ENCODE peak calls at places on chromosomes 3 and 15, in nine cellular contexts. One of them, this sample, is unnamed.

GRCh38 chr15:79644091-79644490 is 212.0 kb downstream of the MINAR1 start:
- DNase-seq in stimulated activated CD4-positive, alpha-beta T cell treated with anti-CD3 and anti-CD28 coated beads, Interleukin-12 subunit alpha, Interleukin-12 subunit beta, amount 100 ng/mL, for 24 hours: peak
- DNase-seq in PC-9: no peak
- DNase-seq in endothelial cell: no peak
- DNase-seq in SW480: no peak
- DNase-seq in NCI-H510A: no peak
- DNase-seq in mesendoderm: peak
- DNase-seq in stimulated activated CD8-positive, alpha-beta memory T cell treated with anti-CD3 and anti-CD28 coated beads, Interleukin-4, amount 100 ng/mL, for 24 hours: no peak
- DNase-seq in HFF-Myc: peak
- DNase-seq in this sample: no peak

GRCh38 chr15:29821416-29822099 is 710 bp downstream of the TJP1 start:
- DNase-seq in stimulated activated CD4-positive, alpha-beta T cell treated with anti-CD3 and anti-CD28 coated beads, Interleukin-12 subunit alpha, Interleukin-12 subunit beta, amount 100 ng/mL, for 24 hours: peak
- DNase-seq in PC-9: peak
- DNase-seq in endothelial cell: peak
- DNase-seq in SW480: peak
- DNase-seq in NCI-H510A: peak
- DNase-seq in mesendoderm: peak
- DNase-seq in stimulated activated CD8-positive, alpha-beta memory T cell treated with anti-CD3 and anti-CD28 coated beads, Interleukin-4, amount 100 ng/mL, for 24 hours: peak
- DNase-seq in HFF-Myc: no peak
- DNase-seq in this sample: peak

GRCh38 chr3:46406786-46407611 is at the start of the genes CCR5AS and CCRL2:
- DNase-seq in stimulated activated CD4-positive, alpha-beta T cell treated with anti-CD3 and anti-CD28 coated beads, Interleukin-12 subunit alpha, Interleukin-12 subunit beta, amount 100 ng/mL, for 24 hours: peak
- DNase-seq in PC-9: peak
- DNase-seq in endothelial cell: peak
- DNase-seq in SW480: peak
- DNase-seq in NCI-H510A: no peak
- DNase-seq in mesendoderm: peak
- DNase-seq in stimulated activated CD8-positive, alpha-beta memory T cell treated with anti-CD3 and anti-CD28 coated beads, Interleukin-4, amount 100 ng/mL, for 24 hours: peak
- DNase-seq in HFF-Myc: no peak
- DNase-seq in this sample: peak

GRCh38 chr15:68552344-68552743 is 26.4 kb upstream of the CORO2B start:
- DNase-seq in stimulated activated CD4-positive, alpha-beta T cell treated with anti-CD3 and anti-CD28 coated beads, Interleukin-12 subunit alpha, Interleukin-12 subunit beta, amount 100 ng/mL, for 24 hours: no peak
- DNase-seq in PC-9: no peak
- DNase-seq in endothelial cell: no peak
- DNase-seq in SW480: no peak
- DNase-seq in NCI-H510A: no peak
- DNase-seq in mesendoderm: no peak
- DNase-seq in stimulated activated CD8-positive, alpha-beta memory T cell treated with anti-CD3 and anti-CD28 coated beads, Interleukin-4, amount 100 ng/mL, for 24 hours: no peak
- DNase-seq in HFF-Myc: no peak
- DNase-seq in this sample: no peak

GRCh38 chr3:162492446-162493081 is 996.0 kb downstream of the OTOL1 start:
- DNase-seq in stimulated activated CD4-positive, alpha-beta T cell treated with anti-CD3 and anti-CD28 coated beads, Interleukin-12 subunit alpha, Interleukin-12 subunit beta, amount 100 ng/mL, for 24 hours: no peak
- DNase-seq in PC-9: no peak
- DNase-seq in endothelial cell: no peak
- DNase-seq in SW480: no peak
- DNase-seq in NCI-H510A: no peak
- DNase-seq in mesendoderm: no peak
- DNase-seq in stimulated activated CD8-positive, alpha-beta memory T cell treated with anti-CD3 and anti-CD28 coated beads, Interleukin-4, amount 100 ng/mL, for 24 hours: no peak
- DNase-seq in HFF-Myc: no peak
- DNase-seq in this sample: no peak

GRCh38 chr3:160400048-160400630 is 689 bp downstream of the SMC4 start:
- DNase-seq in stimulated activated CD4-positive, alpha-beta T cell treated with anti-CD3 and anti-CD28 coated beads, Interleukin-12 subunit alpha, Interleukin-12 subunit beta, amount 100 ng/mL, for 24 hours: peak
- DNase-seq in PC-9: no peak
- DNase-seq in endothelial cell: peak
- DNase-seq in SW480: peak
- DNase-seq in NCI-H510A: no peak
- DNase-seq in mesendoderm: no peak
- DNase-seq in stimulated activated CD8-positive, alpha-beta memory T cell treated with anti-CD3 and anti-CD28 coated beads, Interleukin-4, amount 100 ng/mL, for 24 hours: peak
- DNase-seq in HFF-Myc: no peak
- DNase-seq in this sample: peak

GRCh38 chr3:126956361-126956760 is 26.6 kb upstream of the PLXNA1 start:
- DNase-seq in stimulated activated CD4-positive, alpha-beta T cell treated with anti-CD3 and anti-CD28 coated beads, Interleukin-12 subunit alpha, Interleukin-12 subunit beta, amount 100 ng/mL, for 24 hours: no peak
- DNase-seq in PC-9: no peak
- DNase-seq in endothelial cell: no peak
- DNase-seq in SW480: no peak
- DNase-seq in NCI-H510A: no peak
- DNase-seq in mesendoderm: no peak
- DNase-seq in stimulated activated CD8-positive, alpha-beta memory T cell treated with anti-CD3 and anti-CD28 coated beads, Interleukin-4, amount 100 ng/mL, for 24 hours: no peak
- DNase-seq in HFF-Myc: no peak
- DNase-seq in this sample: no peak

GRCh38 chr3:171125010-171125409 is 98.5 kb upstream of the SLC2A2 start:
- DNase-seq in stimulated activated CD4-positive, alpha-beta T cell treated with anti-CD3 and anti-CD28 coated beads, Interleukin-12 subunit alpha, Interleukin-12 subunit beta, amount 100 ng/mL, for 24 hours: no peak
- DNase-seq in PC-9: no peak
- DNase-seq in endothelial cell: no peak
- DNase-seq in SW480: no peak
- DNase-seq in NCI-H510A: no peak
- DNase-seq in mesendoderm: no peak
- DNase-seq in stimulated activated CD8-positive, alpha-beta memory T cell treated with anti-CD3 and anti-CD28 coated beads, Interleukin-4, amount 100 ng/mL, for 24 hours: no peak
- DNase-seq in HFF-Myc: no peak
- DNase-seq in this sample: no peak

GRCh38 chr3:14674841-14675240 is at the start of gene C3orf20:
- DNase-seq in stimulated activated CD4-positive, alpha-beta T cell treated with anti-CD3 and anti-CD28 coated beads, Interleukin-12 subunit alpha, Interleukin-12 subunit beta, amount 100 ng/mL, for 24 hours: no peak
- DNase-seq in PC-9: no peak
- DNase-seq in endothelial cell: no peak
- DNase-seq in SW480: no peak
- DNase-seq in NCI-H510A: no peak
- DNase-seq in mesendoderm: no peak
- DNase-seq in stimulated activated CD8-positive, alpha-beta memory T cell treated with anti-CD3 and anti-CD28 coated beads, Interleukin-4, amount 100 ng/mL, for 24 hours: no peak
- DNase-seq in HFF-Myc: no peak
- DNase-seq in this sample: no peak

GRCh38 chr3:124802702-124803101 is 72.5 kb downstream of the UMPS start:
- DNase-seq in stimulated activated CD4-positive, alpha-beta T cell treated with anti-CD3 and anti-CD28 coated beads, Interleukin-12 subunit alpha, Interleukin-12 subunit beta, amount 100 ng/mL, for 24 hours: no peak
- DNase-seq in PC-9: no peak
- DNase-seq in endothelial cell: no peak
- DNase-seq in SW480: no peak
- DNase-seq in NCI-H510A: no peak
- DNase-seq in mesendoderm: no peak
- DNase-seq in stimulated activated CD8-positive, alpha-beta memory T cell treated with anti-CD3 and anti-CD28 coated beads, Interleukin-4, amount 100 ng/mL, for 24 hours: no peak
- DNase-seq in HFF-Myc: no peak
- DNase-seq in this sample: no peak

GRCh38 chr15:73004462-73004861 is 47.8 kb upstream of the NEO1 start:
- DNase-seq in stimulated activated CD4-positive, alpha-beta T cell treated with anti-CD3 and anti-CD28 coated beads, Interleukin-12 subunit alpha, Interleukin-12 subunit beta, amount 100 ng/mL, for 24 hours: no peak
- DNase-seq in PC-9: no peak
- DNase-seq in endothelial cell: no peak
- DNase-seq in SW480: no peak
- DNase-seq in NCI-H510A: no peak
- DNase-seq in mesendoderm: no peak
- DNase-seq in stimulated activated CD8-positive, alpha-beta memory T cell treated with anti-CD3 and anti-CD28 coated beads, Interleukin-4, amount 100 ng/mL, for 24 hours: no peak
- DNase-seq in HFF-Myc: no peak
- DNase-seq in this sample: no peak

GRCh38 chr3:127791221-127791913 is 30.9 kb downstream of the MGLL start:
- DNase-seq in stimulated activated CD4-positive, alpha-beta T cell treated with anti-CD3 and anti-CD28 coated beads, Interleukin-12 subunit alpha, Interleukin-12 subunit beta, amount 100 ng/mL, for 24 hours: no peak
- DNase-seq in PC-9: peak
- DNase-seq in endothelial cell: no peak
- DNase-seq in SW480: peak
- DNase-seq in NCI-H510A: no peak
- DNase-seq in mesendoderm: peak
- DNase-seq in stimulated activated CD8-positive, alpha-beta memory T cell treated with anti-CD3 and anti-CD28 coated beads, Interleukin-4, amount 100 ng/mL, for 24 hours: no peak
- DNase-seq in HFF-Myc: peak
- DNase-seq in this sample: peak

GRCh38 chr3:134860141-134860540 is 65.1 kb downstream of the EPHB1 start:
- DNase-seq in stimulated activated CD4-positive, alpha-beta T cell treated with anti-CD3 and anti-CD28 coated beads, Interleukin-12 subunit alpha, Interleukin-12 subunit beta, amount 100 ng/mL, for 24 hours: no peak
- DNase-seq in PC-9: no peak
- DNase-seq in endothelial cell: no peak
- DNase-seq in SW480: no peak
- DNase-seq in NCI-H510A: no peak
- DNase-seq in mesendoderm: no peak
- DNase-seq in stimulated activated CD8-positive, alpha-beta memory T cell treated with anti-CD3 and anti-CD28 coated beads, Interleukin-4, amount 100 ng/mL, for 24 hours: no peak
- DNase-seq in HFF-Myc: no peak
- DNase-seq in this sample: no peak

GRCh38 chr3:107206141-107206540 is 171.1 kb upstream of the CCDC54 start:
- DNase-seq in stimulated activated CD4-positive, alpha-beta T cell treated with anti-CD3 and anti-CD28 coated beads, Interleukin-12 subunit alpha, Interleukin-12 subunit beta, amount 100 ng/mL, for 24 hours: no peak
- DNase-seq in PC-9: peak
- DNase-seq in endothelial cell: peak
- DNase-seq in SW480: peak
- DNase-seq in NCI-H510A: no peak
- DNase-seq in mesendoderm: peak
- DNase-seq in stimulated activated CD8-positive, alpha-beta memory T cell treated with anti-CD3 and anti-CD28 coated beads, Interleukin-4, amount 100 ng/mL, for 24 hours: no peak
- DNase-seq in HFF-Myc: peak
- DNase-seq in this sample: no peak

GRCh38 chr3:14957933-14958332 is 10.6 kb downstream of the NR2C2 start:
- DNase-seq in stimulated activated CD4-positive, alpha-beta T cell treated with anti-CD3 and anti-CD28 coated beads, Interleukin-12 subunit alpha, Interleukin-12 subunit beta, amount 100 ng/mL, for 24 hours: no peak
- DNase-seq in PC-9: no peak
- DNase-seq in endothelial cell: no peak
- DNase-seq in SW480: no peak
- DNase-seq in NCI-H510A: no peak
- DNase-seq in mesendoderm: no peak
- DNase-seq in stimulated activated CD8-positive, alpha-beta memory T cell treated with anti-CD3 and anti-CD28 coated beads, Interleukin-4, amount 100 ng/mL, for 24 hours: no peak
- DNase-seq in HFF-Myc: no peak
- DNase-seq in this sample: no peak

GRCh38 chr15:65408370-65409283 is 14.1 kb downstream of the IGDCC4 start:
- DNase-seq in stimulated activated CD4-positive, alpha-beta T cell treated with anti-CD3 and anti-CD28 coated beads, Interleukin-12 subunit alpha, Interleukin-12 subunit beta, amount 100 ng/mL, for 24 hours: no peak
- DNase-seq in PC-9: no peak
- DNase-seq in endothelial cell: no peak
- DNase-seq in SW480: no peak
- DNase-seq in NCI-H510A: no peak
- DNase-seq in mesendoderm: no peak
- DNase-seq in stimulated activated CD8-positive, alpha-beta memory T cell treated with anti-CD3 and anti-CD28 coated beads, Interleukin-4, amount 100 ng/mL, for 24 hours: no peak
- DNase-seq in HFF-Myc: no peak
- DNase-seq in this sample: no peak

GRCh38 chr3:176561826-176562225 is 635.5 kb downstream of the TBL1XR1 start:
- DNase-seq in stimulated activated CD4-positive, alpha-beta T cell treated with anti-CD3 and anti-CD28 coated beads, Interleukin-12 subunit alpha, Interleukin-12 subunit beta, amount 100 ng/mL, for 24 hours: no peak
- DNase-seq in PC-9: no peak
- DNase-seq in endothelial cell: no peak
- DNase-seq in SW480: no peak
- DNase-seq in NCI-H510A: no peak
- DNase-seq in mesendoderm: no peak
- DNase-seq in stimulated activated CD8-positive, alpha-beta memory T cell treated with anti-CD3 and anti-CD28 coated beads, Interleukin-4, amount 100 ng/mL, for 24 hours: no peak
- DNase-seq in HFF-Myc: no peak
- DNase-seq in this sample: no peak

GRCh38 chr3:63807901-63808589 is 11.1 kb upstream of the C3orf49 start:
- DNase-seq in stimulated activated CD4-positive, alpha-beta T cell treated with anti-CD3 and anti-CD28 coated beads, Interleukin-12 subunit alpha, Interleukin-12 subunit beta, amount 100 ng/mL, for 24 hours: no peak
- DNase-seq in PC-9: no peak
- DNase-seq in endothelial cell: no peak
- DNase-seq in SW480: no peak
- DNase-seq in NCI-H510A: no peak
- DNase-seq in mesendoderm: no peak
- DNase-seq in stimulated activated CD8-positive, alpha-beta memory T cell treated with anti-CD3 and anti-CD28 coated beads, Interleukin-4, amount 100 ng/mL, for 24 hours: no peak
- DNase-seq in HFF-Myc: no peak
- DNase-seq in this sample: no peak

GRCh38 chr3:48026951-48027908 is 11.0 kb upstream of the MAP4 start:
- DNase-seq in stimulated activated CD4-positive, alpha-beta T cell treated with anti-CD3 and anti-CD28 coated beads, Interleukin-12 subunit alpha, Interleukin-12 subunit beta, amount 100 ng/mL, for 24 hours: no peak
- DNase-seq in PC-9: no peak
- DNase-seq in endothelial cell: no peak
- DNase-seq in SW480: no peak
- DNase-seq in NCI-H510A: no peak
- DNase-seq in mesendoderm: no peak
- DNase-seq in stimulated activated CD8-positive, alpha-beta memory T cell treated with anti-CD3 and anti-CD28 coated beads, Interleukin-4, amount 100 ng/mL, for 24 hours: no peak
- DNase-seq in HFF-Myc: no peak
- DNase-seq in this sample: no peak

GRCh38 chr3:107574650-107575049 is 51.9 kb downstream of the BBX start:
- DNase-seq in stimulated activated CD4-positive, alpha-beta T cell treated with anti-CD3 and anti-CD28 coated beads, Interleukin-12 subunit alpha, Interleukin-12 subunit beta, amount 100 ng/mL, for 24 hours: no peak
- DNase-seq in PC-9: no peak
- DNase-seq in endothelial cell: peak
- DNase-seq in SW480: peak
- DNase-seq in NCI-H510A: no peak
- DNase-seq in mesendoderm: peak
- DNase-seq in stimulated activated CD8-positive, alpha-beta memory T cell treated with anti-CD3 and anti-CD28 coated beads, Interleukin-4, amount 100 ng/mL, for 24 hours: no peak
- DNase-seq in HFF-Myc: peak
- DNase-seq in this sample: no peak